ENCODE peak calls at places on chromosomes 5 and 9, in seven cellular contexts. P, Z, O, F, L, Y and A are unnamed samples.

GRCh38 chr9:18499987-18500386 is 26.0 kb downstream of the ADAMTSL1 start:
- DNase-seq in P (peak), Z (no peak), O (no peak), F (no peak), L (no peak), Y (no peak), A (no peak)

GRCh38 chr9:112861155-112861554 is 29.5 kb downstream of the SLC46A2 start:
- DNase-seq in P (no peak), Z (no peak), O (no peak), F (no peak), L (no peak), Y (no peak), A (no peak)

GRCh38 chr5:129591508-129592160 is 131.5 kb downstream of the ADAMTS19 start:
- DNase-seq in P (no peak), Z (no peak), O (no peak), F (no peak), L (no peak), Y (peak), A (no peak)

GRCh38 chr5:94745786-94746730 is 127.6 kb downstream of the SLF1 start:
- DNase-seq in P (no peak), Z (no peak), O (no peak), F (peak), L (no peak), Y (no peak), A (no peak)

GRCh38 chr5:105952875-105953274 is 1717.9 kb downstream of the EFNA5 start:
- DNase-seq in P (peak), Z (no peak), O (no peak), F (peak), L (no peak), Y (no peak), A (no peak)

GRCh38 chr5:135834639-135835529 is at the start of gene SLC25A48:
- DNase-seq in P (peak), Z (peak), O (no peak), F (peak), L (peak), Y (no peak), A (peak)

GRCh38 chr5:93249651-93250289 is 331.2 kb downstream of the NR2F1-AS1 start:
- DNase-seq in P (no peak), Z (no peak), O (no peak), F (peak), L (no peak), Y (no peak), A (no peak)

GRCh38 chr9:77013186-77013931 is 6.1 kb upstream of the FOXB2 start:
- DNase-seq in P (no peak), Z (no peak), O (no peak), F (no peak), L (no peak), Y (no peak), A (no peak)

GRCh38 chr5:135821802-135822201 is 12.7 kb upstream of the SLC25A48 start:
- DNase-seq in P (peak), Z (no peak), O (no peak), F (no peak), L (no peak), Y (no peak), A (no peak)

GRCh38 chr9:849431-849830 is 7.9 kb downstream of the DMRT1 start:
- DNase-seq in P (no peak), Z (no peak), O (no peak), F (no peak), L (no peak), Y (no peak), A (no peak)

GRCh38 chr5:148961261-148962199 is 101.3 kb downstream of the SH3TC2 start:
- DNase-seq in P (no peak), Z (no peak), O (no peak), F (no peak), L (no peak), Y (no peak), A (no peak)

GRCh38 chr9:136268318-136268717 is 22.7 kb upstream of the QSOX2 start:
- DNase-seq in P (peak), Z (no peak), O (no peak), F (peak), L (no peak), Y (no peak), A (peak)

GRCh38 chr5:132762246-132763000 is 14.6 kb downstream of the SEPTIN8 start:
- DNase-seq in P (no peak), Z (no peak), O (no peak), F (no peak), L (no peak), Y (no peak), A (no peak)

GRCh38 chr5:11384441-11385250 is 519.6 kb downstream of the CTNND2 start:
- DNase-seq in P (no peak), Z (no peak), O (peak), F (no peak), L (peak), Y (no peak), A (no peak)

GRCh38 chr9:76980566-76980965 is 38.9 kb upstream of the FOXB2 start:
- DNase-seq in P (no peak), Z (no peak), O (no peak), F (peak), L (no peak), Y (no peak), A (no peak)

GRCh38 chr9:34501889-34502425 is 20.8 kb downstream of the ENHO start:
- DNase-seq in P (peak), Z (no peak), O (no peak), F (peak), L (no peak), Y (no peak), A (no peak)

GRCh38 chr5:9851458-9851857 is 221.3 kb upstream of the TAS2R1 start:
- DNase-seq in P (no peak), Z (no peak), O (no peak), F (peak), L (no peak), Y (peak), A (no peak)

GRCh38 chr9:100167912-100168775 is 69.1 kb downstream of the INVS start:
- DNase-seq in P (no peak), Z (no peak), O (no peak), F (peak), L (no peak), Y (no peak), A (peak)

GRCh38 chr5:158770506-158770905 is 329.2 kb downstream of the EBF1 start:
- DNase-seq in P (no peak), Z (no peak), O (no peak), F (peak), L (peak), Y (no peak), A (no peak)